ENCODE peak calls at places on chromosomes 5 and 9, in nine cellular contexts. Q, A, N, V, U, T, Y, H and E are unnamed samples. For H3K9me3, the result is how much of the 10 kb centered on the place peaks cover.

GRCh38 chr5:103624035-103624461 is 61.5 kb upstream of the NUDT12 start:
- DNase-seq in Q (no peak), A (no peak), N (no peak), V (no peak), U (no peak), T (peak), Y (no peak), H (no peak), E (no peak)

GRCh38 chr9:84301851-84302250 is 38.7 kb downstream of the SLC28A3 start:
- DNase-seq in Q (no peak), A (no peak), N (no peak), V (no peak), U (no peak), T (peak), Y (no peak), H (no peak), E (no peak)

GRCh38 chr5:52867809-52868208 is 80.1 kb downstream of the ITGA1 start:
- DNase-seq in Q (no peak), A (no peak), N (no peak), V (no peak), U (no peak), T (peak), Y (no peak), H (no peak), E (no peak)

GRCh38 chr5:98570661-98571181 is 202.7 kb upstream of the RGMB start:
- DNase-seq in Q (no peak), A (no peak), N (no peak), V (no peak), U (no peak), T (peak), Y (no peak), H (no peak), E (no peak)

GRCh38 chr9:136839229-136840139 is 2.8 kb upstream of the AJM1 start:
- DNase-seq in Q (peak), A (no peak), N (no peak), V (no peak), U (no peak), T (no peak), Y (no peak), H (no peak), E (no peak)

GRCh38 chr5:1488882-1489680 is 34.7 kb downstream of the LPCAT1 start:
- DNase-seq in Q (no peak), A (no peak), N (no peak), V (peak), U (no peak), T (peak), Y (no peak), H (no peak), E (no peak)

GRCh38 chr9:75889577-75889976 is 896 bp upstream of the PCSK5 start:
- DNase-seq in Q (no peak), A (no peak), N (no peak), V (no peak), U (no peak), T (no peak), Y (no peak), H (peak), E (no peak)

GRCh38 chr5:138230981-138231589 is 18.0 kb upstream of the CDC23 start:
- DNase-seq in Q (no peak), A (no peak), N (no peak), V (no peak), U (peak), T (no peak), Y (no peak), H (no peak), E (no peak)

GRCh38 chr5:38595149-38595725 is 38.8 kb upstream of the LIFR start:
- DNase-seq in Q (no peak), A (no peak), N (no peak), V (no peak), U (no peak), T (peak), Y (no peak), H (no peak), E (no peak)

GRCh38 chr9:37269221-37269620 is 148.8 kb downstream of the ZCCHC7 start:
- DNase-seq in Q (no peak), A (no peak), N (no peak), V (no peak), U (no peak), T (no peak), Y (no peak), H (no peak), E (no peak)

GRCh38 chr9:37271679-37272078 is 150.8 kb upstream of the GRHPR start:
- DNase-seq in Q (no peak), A (no peak), N (no peak), V (no peak), U (no peak), T (peak), Y (no peak), H (no peak), E (no peak)

GRCh38 chr9:37273595-37273994 is 148.9 kb upstream of the GRHPR start:
- DNase-seq in Q (no peak), A (no peak), N (no peak), V (no peak), U (no peak), T (no peak), Y (no peak), H (no peak), E (no peak)
- TF ChIP-seq POLR2A in Q (no peak), A (no peak), N (no peak), V (no peak), U (no peak), T (no peak), Y (no peak), H (no peak), E (no peak)

DNA sequence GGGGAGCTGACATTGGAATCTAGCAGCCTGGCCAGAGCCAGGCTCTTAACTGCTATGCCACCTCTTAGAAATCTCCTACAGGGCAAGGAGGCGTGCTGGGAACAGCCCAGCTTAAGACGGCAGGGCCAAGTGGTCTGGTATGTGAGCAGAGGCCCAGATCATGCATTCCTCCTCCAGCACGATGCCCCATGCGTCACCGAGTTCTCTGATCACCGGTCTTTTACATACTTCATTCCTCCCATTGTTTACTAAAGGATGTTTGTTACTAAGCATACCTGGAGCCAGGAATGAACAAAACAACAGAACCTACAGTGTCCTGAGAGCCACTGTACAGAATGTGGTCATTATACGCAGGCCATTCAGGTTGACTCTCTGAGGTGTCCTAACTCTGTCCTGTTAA is 73.8 kb downstream of the TRIO start:
- DNase-seq in Q (no peak), A (no peak), N (no peak), V (no peak), U (peak), T (no peak), Y (no peak), H (no peak), E (no peak)
- H3K4me3 ChIP-seq in Q (no peak), A (no peak), N (no peak), V (no peak), U (no peak), T (no peak), Y (no peak), H (no peak), E (no peak)

GRCh38 chr9:113005777-113006176 is 6.2 kb downstream of the ZNF883 start:
- DNase-seq in Q (no peak), A (no peak), N (no peak), V (no peak), U (no peak), T (no peak), Y (no peak), H (no peak), E (no peak)
- H3K9me3 ChIP-seq in Q (under half), A (under half), N (under half), V (under half), U (half or more), T (under half), Y (under half), H (under half), E (under half)

DNA sequence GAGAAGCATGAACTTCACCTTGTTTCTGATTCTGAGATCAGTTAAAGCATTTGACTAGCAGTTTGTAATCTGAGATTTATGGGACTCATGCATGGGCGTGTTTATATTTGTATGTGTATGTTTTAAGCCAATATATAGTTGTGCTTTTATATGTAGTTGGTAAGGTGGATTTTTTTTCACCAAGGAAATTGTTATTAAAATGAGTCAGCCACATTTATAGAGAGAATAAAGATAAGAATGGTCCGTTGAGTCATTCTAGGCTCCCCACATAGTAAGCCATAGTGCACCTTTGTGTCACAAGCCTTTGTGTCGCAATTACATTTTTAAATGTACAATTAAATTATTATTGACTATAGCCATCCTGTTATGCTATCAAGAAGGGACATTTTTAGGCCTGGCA is 89.0 kb downstream of the NLN start:
- DNase-seq in Q (no peak), A (no peak), N (no peak), V (no peak), U (no peak), T (peak), Y (no peak), H (no peak), E (no peak)
- TF ChIP-seq POLR2A in Q (no peak), A (no peak), N (no peak), V (no peak), U (no peak), T (no peak), Y (no peak), H (no peak), E (no peak)

GRCh38 chr5:142319105-142319504 is 5.7 kb downstream of the SPRY4 start:
- DNase-seq in Q (no peak), A (no peak), N (no peak), V (no peak), U (no peak), T (no peak), Y (no peak), H (no peak), E (no peak)

GRCh38 chr5:142320851-142321560 is 3.8 kb downstream of the SPRY4 start:
- DNase-seq in Q (no peak), A (no peak), N (no peak), V (no peak), U (no peak), T (peak), Y (no peak), H (no peak), E (no peak)

GRCh38 chr5:142322403-142322746 is 2.4 kb downstream of the SPRY4 start:
- DNase-seq in Q (no peak), A (no peak), N (no peak), V (no peak), U (no peak), T (no peak), Y (no peak), H (no peak), E (no peak)

GRCh38 chr5:142319560-142320426 is 5.0 kb downstream of the SPRY4 start:
- DNase-seq in Q (no peak), A (no peak), N (no peak), V (no peak), U (no peak), T (no peak), Y (no peak), H (no peak), E (no peak)

DNA sequence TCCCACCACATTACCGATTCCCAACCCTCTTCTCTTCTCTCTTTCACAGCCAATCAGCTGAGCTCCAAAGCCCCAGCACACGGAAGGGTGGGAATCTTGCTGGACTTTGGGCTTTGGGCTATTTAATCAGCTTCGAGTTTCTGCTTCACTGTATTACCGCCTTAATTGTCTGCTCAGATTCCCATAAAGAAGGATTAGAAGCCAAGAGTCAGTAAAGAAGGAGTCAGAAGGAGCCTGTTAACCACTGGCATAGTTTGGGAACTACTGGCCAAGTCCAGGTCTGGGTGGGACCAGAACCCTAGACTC is 4.4 kb downstream of the SPRY4 start:
- DNase-seq in Q (no peak), A (no peak), N (no peak), V (no peak), U (peak), T (no peak), Y (no peak), H (no peak), E (no peak)
- H3K4me3 ChIP-seq in Q (peak), A (peak), N (no peak), V (no peak), U (peak), T (peak), Y (no peak), H (no peak), E (no peak)

GRCh38 chr5:109399092-109399759 is 10.5 kb downstream of the PJA2 start:
- DNase-seq in Q (no peak), A (no peak), N (no peak), V (no peak), U (no peak), T (peak), Y (no peak), H (no peak), E (no peak)
- H3K9me3 ChIP-seq in Q (under half), A (under half), N (under half), V (under half), U (under half), T (under half), Y (under half), H (under half), E (under half)